ENCODE peak calls at places on chromosomes 6 and 20, in five cellular contexts. X, E, T, L and M are unnamed samples. For H3K4me1, the result is how much of the 10 kb centered on the place peaks cover.

GRCh38 chr20:44615169-44615791 is 32.9 kb downstream of the PKIG start:
- DNase-seq in X (peak), T (no peak), L (no peak), E (peak), M (no peak)

GRCh38 chr6:154653853-154654252 is 79.4 kb upstream of the SCAF8 start:
- DNase-seq in L (no peak), E (peak), X (peak), T (peak), M (peak)

GRCh38 chr6:110325197-110325596 is 33.0 kb downstream of the METTL24 start:
- DNase-seq in L (no peak), E (peak), T (peak), X (no peak), M (no peak)

GRCh38 chr20:23369424-23369823 is 7.4 kb downstream of the GZF1 start:
- DNase-seq in E (no peak), T (no peak), L (no peak), X (no peak), M (no peak)

GRCh38 chr6:143107440-143107839 is 46.8 kb downstream of the AIG1 start:
- DNase-seq in T (peak), X (no peak), E (no peak), L (no peak), M (no peak)

GRCh38 chr20:50720582-50720981 is 10.8 kb upstream of the PARD6B start:
- DNase-seq in E (no peak), T (no peak), L (no peak), X (no peak), M (no peak)

GRCh38 chr6:53441761-53442160 is 93.0 kb upstream of the ELOVL5 start:
- DNase-seq in T (peak), L (no peak), X (no peak), E (peak), M (no peak)

GRCh38 chr6:90003941-90004340 is 109.7 kb downstream of the GJA10 start:
- DNase-seq in E (peak), T (no peak), X (no peak), L (no peak), M (no peak)

GRCh38 chr6:7098974-7099373 is 8.8 kb upstream of the RREB1 start:
- DNase-seq in L (no peak), X (no peak), T (no peak), E (no peak), M (no peak)

GRCh38 chr20:56925696-56926101 is 296.6 kb downstream of the TFAP2C start:
- DNase-seq in T (no peak), L (no peak), E (no peak), X (no peak), M (no peak)

GRCh38 chr20:59518881-59519706 is 85.2 kb upstream of the PHACTR3 start:
- DNase-seq in X (peak), T (peak), E (peak), L (no peak), M (peak)

GRCh38 chr6:15058200-15059070 is 187.4 kb upstream of the JARID2 start:
- DNase-seq in L (no peak), X (no peak), E (no peak), T (no peak), M (no peak)

GRCh38 chr6:42864602-42865001 is 14.8 kb upstream of the RPL7L1 start:
- DNase-seq in L (no peak), E (no peak), X (no peak), T (no peak), M (no peak)

GRCh38 chr6:56863366-56863765 is 91.5 kb upstream of the BEND6 start:
- DNase-seq in L (no peak), X (peak), E (peak), T (peak), M (no peak)

GRCh38 chr6:56864171-56864616 is 90.7 kb upstream of the BEND6 start:
- DNase-seq in X (peak), E (peak), L (no peak), T (peak), M (no peak)

GRCh38 chr6:56860466-56860865 is 94.4 kb upstream of the BEND6 start:
- DNase-seq in X (peak), E (peak), T (peak), L (no peak), M (no peak)

GRCh38 chr6:56865081-56865875 is 89.6 kb upstream of the BEND6 start:
- DNase-seq in T (no peak), L (no peak), X (no peak), E (no peak), M (no peak)

GRCh38 chr6:56862415-56863175 is 92.3 kb upstream of the BEND6 start:
- DNase-seq in T (peak), E (peak), X (peak), L (no peak), M (no peak)
- H3K4me1 ChIP-seq in T (half or more), E (under half), X (half or more), L (under half), M (under half)

GRCh38 chr6:30965140-30965601 is 18.3 kb upstream of the MUC21 start:
- DNase-seq in E (no peak), T (no peak), L (no peak), X (no peak), M (no peak)

GRCh38 chr6:30962716-30963115 is 20.8 kb upstream of the MUC21 start:
- DNase-seq in E (no peak), L (no peak), X (no peak), T (no peak), M (no peak)

GRCh38 chr6:30964075-30964474 is 19.4 kb upstream of the MUC21 start:
- DNase-seq in L (no peak), E (no peak), T (no peak), X (no peak), M (no peak)

GRCh38 chr6:30966154-30966553 is 17.4 kb upstream of the MUC21 start:
- DNase-seq in L (no peak), E (no peak), X (no peak), T (no peak), M (no peak)

DNA sequence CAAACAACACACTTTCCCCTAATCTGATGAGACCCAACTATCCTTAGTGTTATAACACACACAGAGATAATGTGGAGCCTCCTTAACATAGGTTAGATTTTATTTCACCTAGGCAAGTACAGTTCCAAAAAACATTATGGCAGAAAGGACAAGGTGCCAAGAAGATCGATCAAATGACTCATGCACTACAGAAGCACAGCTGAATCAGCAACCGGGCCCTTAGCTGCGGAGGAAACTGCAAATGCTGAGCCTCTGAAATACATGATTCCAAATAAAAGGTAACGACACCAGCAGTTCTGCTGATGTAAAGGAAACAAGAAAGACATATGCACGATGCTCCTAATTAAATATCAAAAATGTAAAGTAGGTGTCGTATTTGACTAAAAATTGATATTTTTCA is 19.9 kb upstream of the MUC21 start:
- DNase-seq in T (peak), X (no peak), E (peak), L (no peak), M (no peak)
- H2AFZ ChIP-seq in T (no peak), X (no peak), E (no peak), L (no peak), M (no peak)

GRCh38 chr6:39211183-39211582 is 18.1 kb downstream of the KCNK5 start:
- DNase-seq in X (no peak), T (no peak), L (no peak), E (no peak), M (no peak)
- H3K4me1 ChIP-seq in X (under half), T (under half), L (under half), E (under half), M (under half)

GRCh38 chr6:134381926-134382325 is 64.0 kb upstream of the SGK1 start:
- DNase-seq in L (no peak), X (peak), T (no peak), E (no peak), M (no peak)
- H2AFZ ChIP-seq in L (peak), X (no peak), T (no peak), E (no peak), M (peak)